ENCODE peak calls at places on chromosomes 5 and 9, in five cellular contexts. N is HFFc6; Y is GM04503; M is left colon; V is effector CD8-positive, alpha-beta T cell. L is an unnamed sample.

GRCh38 chr5:3602713-3603502 is 7.3 kb downstream of the IRX1 start:
- DNase-seq in Y (no peak), V (no peak), N (no peak), M (no peak), L (no peak)

GRCh38 chr9:19286634-19287188 is 56.2 kb downstream of the DENND4C start:
- DNase-seq in N (no peak), M (peak), Y (no peak), V (no peak), L (no peak)

GRCh38 chr5:170109059-170110031 is 3.6 kb downstream of the FOXI1 start:
- DNase-seq in N (no peak), V (no peak), Y (no peak), M (no peak), L (no peak)

GRCh38 chr9:14103115-14103514 is 210.8 kb downstream of the NFIB start:
- DNase-seq in Y (no peak), V (no peak), M (no peak), N (no peak), L (no peak)

GRCh38 chr9:124354364-124355031 is 60.7 kb downstream of the PSMB7 start:
- DNase-seq in M (no peak), V (no peak), Y (no peak), N (no peak), L (no peak)

GRCh38 chr5:180080670-180081280 is 9.2 kb upstream of the RNF130 start:
- DNase-seq in M (no peak), V (peak), Y (no peak), N (no peak), L (no peak)

GRCh38 chr5:150138551-150139265 is 16.9 kb downstream of the PDGFRB start:
- DNase-seq in V (no peak), Y (no peak), N (peak), M (no peak), L (no peak)

GRCh38 chr9:114643906-114644305 is 13.7 kb downstream of the TEX53 start:
- DNase-seq in V (no peak), Y (no peak), M (no peak), N (no peak), L (no peak)

GRCh38 chr9:93062364-93062763 is 3.9 kb downstream of the SUSD3 start:
- DNase-seq in M (no peak), N (no peak), V (no peak), Y (no peak), L (no peak)

GRCh38 chr5:143650296-143650695 is 161.7 kb upstream of the HMHB1 start:
- DNase-seq in N (no peak), V (no peak), Y (no peak), M (no peak), L (no peak)

GRCh38 chr9:107635803-107636174 is 146.2 kb upstream of the KLF4 start:
- DNase-seq in M (no peak), V (no peak), Y (no peak), N (no peak), L (no peak)

GRCh38 chr9:135275163-135275925 is 187.9 kb downstream of the OLFM1 start:
- DNase-seq in V (no peak), N (no peak), Y (no peak), M (no peak), L (no peak)

L was measured in T-helper 17 cell.